ENCODE peak calls at places on chromosome 15, in four cellular contexts. E is IMR-90, Q is neuronal stem cell, Y is mesendoderm. M is an unnamed sample.

GRCh38 chr15:25710184-25710583 is 152.9 kb downstream of the ATP10A start:
- DNase-seq in E (no peak), Q (peak; percentile 30), Y (peak; percentile 63), M (peak; percentile 83)

GRCh38 chr15:66161108-66161507 is 92.4 kb downstream of the MEGF11 start:
- DNase-seq in E (no peak), Q (no peak), Y (no peak), M (no peak)

GRCh38 chr15:60392986-60393811 is 4.6 kb downstream of the ANXA2 start:
- DNase-seq in E (peak; percentile 98), Q (no peak), Y (peak; percentile 75), M (no peak)

GRCh38 chr15:96273317-96274086 is 57.0 kb upstream of the NR2F2 start:
- DNase-seq in E (peak; percentile 100), Q (no peak), Y (peak; percentile 27), M (no peak)

GRCh38 chr15:73647259-73648026 is 14.3 kb upstream of the NPTN start:
- DNase-seq in E (no peak), Q (no peak), Y (no peak), M (no peak)

GRCh38 chr15:90043611-90044010 is 42.5 kb downstream of the ZNF710 start:
- DNase-seq in E (no peak), Q (no peak), Y (no peak), M (no peak)

GRCh38 chr15:23548071-23548470 is 17.4 kb upstream of the MKRN3 start:
- DNase-seq in E (no peak), Q (no peak), Y (no peak), M (no peak)

GRCh38 chr15:34933432-34933975 is 36.0 kb downstream of the AQR start:
- DNase-seq in E (no peak), Q (no peak), Y (no peak), M (no peak)

GRCh38 chr15:66878761-66879160 is 176.7 kb downstream of the SMAD6 start:
- DNase-seq in E (no peak), Q (no peak), Y (no peak), M (no peak)

GRCh38 chr15:90872481-90873184 is 4.2 kb downstream of the FURIN start:
- DNase-seq in E (peak; percentile 80), Q (no peak), Y (peak; percentile 35), M (peak; percentile 30)

GRCh38 chr15:79124388-79124787 is 33.8 kb upstream of the RASGRF1 start:
- DNase-seq in E (no peak), Q (no peak), Y (no peak), M (no peak)

GRCh38 chr15:40104865-40105516 is 3.7 kb downstream of the BMF start:
- DNase-seq in E (peak; percentile 79), Q (no peak), Y (peak; percentile 97), M (peak; percentile 96)

GRCh38 chr15:96181217-96181616 is 149.3 kb upstream of the NR2F2 start:
- DNase-seq in E (no peak), Q (no peak), Y (no peak), M (no peak)

GRCh38 chr15:99437315-99438221 is 128.2 kb upstream of the MEF2A start:
- DNase-seq in E (no peak), Q (no peak), Y (no peak), M (peak; percentile 26)

GRCh38 chr15:93307513-93307912 is 218.5 kb upstream of the RGMA start:
- DNase-seq in E (no peak), Q (no peak), Y (no peak), M (no peak)

GRCh38 chr15:70156781-70157261 is 59.1 kb upstream of the TLE3 start:
- DNase-seq in E (peak; percentile 34), Q (no peak), Y (no peak), M (no peak)

GRCh38 chr15:67892559-67893377 is 52.9 kb upstream of the RNU6-1 start:
- DNase-seq in E (no peak), Q (no peak), Y (no peak), M (no peak)

GRCh38 chr15:57732526-57733331 is 26.2 kb downstream of the POLR2M start:
- DNase-seq in E (peak; percentile 50), Q (peak; percentile 55), Y (peak; percentile 68), M (peak; percentile 60)

GRCh38 chr15:49288411-49288810 is 118.4 kb downstream of the GALK2 start:
- DNase-seq in E (no peak), Q (no peak), Y (no peak), M (no peak)

GRCh38 chr15:95910643-95911212 is 419.8 kb upstream of the NR2F2 start:
- DNase-seq in E (no peak), Q (no peak), Y (peak; percentile 57), M (peak; percentile 81)

GRCh38 chr15:83046558-83047127 is 20.4 kb downstream of the BTBD1 start:
- DNase-seq in E (peak; percentile 72), Q (no peak), Y (no peak), M (no peak)

GRCh38 chr15:48603123-48603500 is 42.4 kb downstream of the FBN1 start:
- DNase-seq in E (no peak), Q (no peak), Y (peak; percentile 80), M (no peak)

DNA sequence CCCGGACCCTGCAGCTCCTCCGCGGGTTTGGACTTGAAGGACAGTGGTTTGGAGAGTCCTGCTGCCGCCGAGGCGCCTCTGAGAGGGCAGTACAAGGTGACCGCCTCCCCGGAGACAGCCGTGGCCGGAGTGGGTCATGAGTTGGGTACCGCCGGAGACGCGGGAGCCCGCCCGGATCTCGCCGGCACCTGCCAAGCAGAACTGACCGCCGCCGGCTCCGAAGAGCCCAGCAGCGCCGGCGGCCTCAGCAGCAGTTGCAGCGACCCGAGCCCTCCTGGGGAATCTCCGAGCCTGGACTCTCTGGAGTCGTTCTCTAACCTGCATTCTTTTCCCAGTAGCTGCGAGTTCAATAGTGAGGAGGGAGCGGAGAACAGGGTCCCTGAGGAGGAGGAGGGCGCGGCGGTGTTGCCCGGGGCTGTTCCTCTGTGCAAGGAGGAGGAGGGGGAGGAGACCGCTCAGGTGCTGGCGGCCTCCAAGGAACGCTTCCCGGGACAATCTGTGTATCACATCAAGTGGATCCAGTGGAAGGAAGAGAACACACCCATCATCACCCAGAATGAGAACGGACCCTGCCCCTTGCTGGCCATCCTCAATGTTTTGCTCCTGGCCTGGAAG is 626 bp downstream of the MINDY2 start:
- DNase-seq in E (no peak), Q (no peak), Y (peak; percentile 77), M (peak; percentile 70)
- H3K4me2 ChIP-seq in E (peak overlapping the region; percentile 95), Q (peak overlapping the region; percentile 78), Y (peak overlapping the region; percentile 79), M (peak overlapping the region; percentile 52)

DNA sequence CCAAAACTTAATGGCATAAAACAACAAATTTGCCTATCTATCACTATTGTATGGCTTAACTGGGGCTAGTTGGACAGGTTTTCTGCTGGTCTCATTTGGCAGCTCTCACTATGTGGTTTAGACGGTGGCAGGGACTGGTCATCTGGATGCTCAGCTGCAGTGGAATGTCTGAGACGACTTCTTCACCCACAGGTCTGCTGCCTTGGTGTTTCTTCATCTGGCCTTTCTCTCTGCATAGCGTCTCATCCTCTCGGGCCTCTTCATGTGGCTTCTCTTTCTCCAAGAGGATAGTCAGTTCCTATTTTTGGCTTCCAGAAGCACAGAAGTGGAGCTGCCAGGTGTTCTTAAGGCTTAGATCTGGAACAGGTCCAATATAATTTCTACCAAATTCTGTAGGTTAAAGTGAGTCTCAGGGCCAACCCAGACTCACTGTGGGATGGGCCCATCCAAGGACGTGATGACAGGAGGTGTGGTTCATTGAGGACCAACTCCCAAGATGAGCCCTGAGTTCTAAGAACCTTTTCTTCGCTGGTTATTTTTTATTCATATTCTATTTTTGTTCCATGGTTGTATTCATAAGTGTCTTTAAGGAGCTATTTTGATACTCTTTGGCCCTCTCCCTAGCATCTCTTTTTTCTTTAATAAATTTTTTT is 18.6 kb downstream of the UBE2Q2 start:
- DNase-seq in E (peak; percentile 14), Q (no peak), Y (no peak), M (no peak)
- H2BK5ac ChIP-seq in E (no peak overlapping the region), Q (no peak overlapping the region), Y (no peak overlapping the region), M (no peak overlapping the region)

GRCh38 chr15:74889882-74890768 is at the start of gene MPI:
- DNase-seq in E (peak; percentile 68), Q (peak; percentile 82), Y (peak; percentile 91), M (peak; percentile 89)
- H2BK120ac ChIP-seq in E (peak within 1 kb of the TSS; percentile 85), Q (peak within 1 kb of the TSS; percentile 19), Y (no peak within 1 kb of the TSS), M (no peak within 1 kb of the TSS)

GRCh38 chr15:31325432-31325975 is 1.1 kb upstream of the KLF13 start:
- DNase-seq in E (peak; percentile 6), Q (no peak), Y (peak; percentile 29), M (no peak)

GRCh38 chr15:31325976-31326728 is 483 bp upstream of the KLF13 start:
- DNase-seq in E (peak; percentile 97), Q (peak; percentile 98), Y (peak; percentile 98), M (peak; percentile 98)

GRCh38 chr15:31328425-31328998 is 1.9 kb downstream of the KLF13 start:
- DNase-seq in E (peak; percentile 49), Q (no peak), Y (no peak), M (no peak)

GRCh38 chr15:31327674-31328424 is 1.2 kb downstream of the KLF13 start:
- DNase-seq in E (peak; percentile 19), Q (no peak), Y (peak; percentile 48), M (no peak)

GRCh38 chr15:31326729-31327673 is at the start of gene KLF13:
- DNase-seq in E (peak; percentile 64), Q (no peak), Y (no peak), M (no peak)
- H3K4me2 ChIP-seq in E (peak within 1 kb of the TSS; percentile 54), Q (peak within 1 kb of the TSS; percentile 100), Y (peak within 1 kb of the TSS; percentile 66), M (peak within 1 kb of the TSS; percentile 26)

GRCh38 chr15:41387646-41388045 is 14.7 kb downstream of the NDUFAF1 start:
- DNase-seq in E (no peak), Q (no peak), Y (no peak), M (no peak)
- H2BK5ac ChIP-seq in E (no peak overlapping the region), Q (no peak overlapping the region), Y (no peak overlapping the region), M (no peak overlapping the region)

GRCh38 chr15:101066501-101067408 is 147.6 kb downstream of the LRRK1 start:
- DNase-seq in E (no peak), Q (no peak), Y (no peak), M (no peak)
- H2BK120ac ChIP-seq in E (no peak overlapping the region), Q (peak overlapping the region; percentile 56), Y (no peak overlapping the region), M (no peak overlapping the region)

GRCh38 chr15:84937144-84937543 is 44.5 kb upstream of the PDE8A start:
- DNase-seq in E (peak; percentile 16), Q (no peak), Y (no peak), M (no peak)
- H3K4me2 ChIP-seq in E (no peak overlapping the region), Q (no peak overlapping the region), Y (no peak overlapping the region), M (no peak overlapping the region)